ENCODE peak calls at places on chromosome 16, in five cellular contexts. B, Y, Q, P and S are unnamed samples.

GRCh38 chr16:21157632-21158031 is 842 bp upstream of the LDAF1 start:
- DNase-seq in B (no peak), Y (no peak), Q (no peak), P (peak), S (no peak)

GRCh38 chr16:30929167-30929566 is 5.8 kb downstream of the FBXL19 start:
- DNase-seq in B (no peak), Y (no peak), Q (no peak), P (no peak), S (no peak)

GRCh38 chr16:80158766-80159165 is 382.0 kb upstream of the DYNLRB2 start:
- DNase-seq in B (peak), Y (no peak), Q (no peak), P (no peak), S (no peak)

GRCh38 chr16:55559233-55559632 is 7.3 kb upstream of the CAPNS2 start:
- DNase-seq in B (peak), Y (no peak), Q (no peak), P (no peak), S (no peak)

GRCh38 chr16:30782486-30783279 is 4.3 kb downstream of the ZNF629 start:
- DNase-seq in B (no peak), Y (no peak), Q (no peak), P (no peak), S (no peak)

GRCh38 chr16:88119881-88120280 is 168.6 kb downstream of the BANP start:
- DNase-seq in B (no peak), Y (no peak), Q (no peak), P (no peak), S (no peak)

GRCh38 chr16:47504599-47504998 is 43.5 kb downstream of the PHKB start:
- DNase-seq in B (peak), Y (no peak), Q (no peak), P (no peak), S (no peak)

GRCh38 chr16:67304006-67304405 is 22.5 kb downstream of the KCTD19 start:
- DNase-seq in B (no peak), Y (no peak), Q (no peak), P (no peak), S (peak)

GRCh38 chr16:528111-529011 is 849 bp downstream of the CAPN15 start:
- DNase-seq in B (peak), Y (no peak), Q (no peak), P (peak), S (peak)

DNA sequence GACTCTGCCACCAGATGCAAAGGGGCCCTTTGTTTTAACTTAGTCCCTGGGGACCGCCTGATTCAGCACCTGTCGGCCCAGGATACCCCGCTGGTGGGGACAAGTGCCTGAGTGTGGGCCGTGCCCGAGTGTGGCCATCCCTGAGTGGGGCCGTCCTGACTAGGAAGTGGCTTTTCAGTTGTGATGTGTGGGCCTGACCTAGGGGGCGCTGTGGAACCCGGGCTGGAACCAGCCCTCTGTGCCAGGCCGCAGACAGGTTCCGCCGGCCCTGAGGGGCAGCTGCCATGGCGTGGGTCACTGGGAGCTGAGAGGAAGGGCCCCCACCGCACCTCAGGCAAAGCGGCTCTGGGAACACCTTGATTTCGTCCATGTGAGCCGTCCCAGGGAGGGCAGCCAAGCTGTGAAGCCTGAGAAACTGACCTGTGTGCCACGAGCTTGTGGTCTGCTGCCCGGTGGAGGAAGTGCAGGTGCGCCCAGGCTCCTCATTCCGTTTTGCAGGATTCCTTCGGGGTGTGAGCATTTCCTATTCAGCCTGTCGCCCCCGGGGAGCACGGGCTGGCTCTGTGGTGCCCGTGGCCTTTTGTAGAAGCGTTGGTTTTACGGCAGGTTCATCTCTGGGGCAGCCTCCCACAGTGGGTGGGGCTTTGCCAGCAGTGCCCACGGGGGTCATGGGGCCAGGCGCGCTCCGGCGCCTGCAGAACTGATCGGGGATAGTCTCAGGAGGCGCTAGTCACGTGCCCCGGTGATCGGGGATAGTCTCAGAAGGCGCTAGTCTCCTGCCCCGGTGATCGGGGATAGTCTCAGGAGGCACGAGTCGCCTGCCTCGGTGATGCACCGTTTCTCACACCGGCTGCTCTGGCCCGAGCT is 5.3 kb downstream of the RPL13 start:
- DNase-seq in B (peak), Y (no peak), Q (peak), P (peak), S (peak)
- H3K4ac ChIP-seq in B (no peak), Y (no peak), Q (no peak), P (no peak), S (no peak)

GRCh38 chr16:23595246-23595950 is 718 bp downstream of the NDUFAB1 start:
- DNase-seq in B (no peak), Y (no peak), Q (no peak), P (peak), S (peak)
- H3K4me2 ChIP-seq in B (peak), Y (peak), Q (peak), P (peak), S (peak)

GRCh38 chr16:85569039-85569614 is 44.0 kb upstream of the GSE1 start:
- DNase-seq in B (no peak), Y (no peak), Q (no peak), P (no peak), S (no peak)
- H2BK120ac ChIP-seq in B (no peak), Y (no peak), Q (no peak), P (no peak), S (no peak)

GRCh38 chr16:74865922-74866598 is 91.4 kb upstream of the FA2H start:
- DNase-seq in B (no peak), Y (peak), Q (peak), P (no peak), S (no peak)
- H3K4ac ChIP-seq in B (no peak), Y (no peak), Q (no peak), P (no peak), S (no peak)

GRCh38 chr16:19127674-19128131 is 13.9 kb downstream of the ITPRIPL2 start:
- DNase-seq in B (no peak), Y (no peak), Q (no peak), P (no peak), S (no peak)

GRCh38 chr16:19126300-19126699 is 12.5 kb downstream of the ITPRIPL2 start:
- DNase-seq in B (no peak), Y (no peak), Q (no peak), P (no peak), S (no peak)

GRCh38 chr16:19130385-19130784 is 16.6 kb downstream of the ITPRIPL2 start:
- DNase-seq in B (no peak), Y (no peak), Q (no peak), P (no peak), S (no peak)

GRCh38 chr16:19128454-19129210 is 14.9 kb downstream of the ITPRIPL2 start:
- DNase-seq in B (no peak), Y (no peak), Q (no peak), P (peak), S (no peak)

DNA sequence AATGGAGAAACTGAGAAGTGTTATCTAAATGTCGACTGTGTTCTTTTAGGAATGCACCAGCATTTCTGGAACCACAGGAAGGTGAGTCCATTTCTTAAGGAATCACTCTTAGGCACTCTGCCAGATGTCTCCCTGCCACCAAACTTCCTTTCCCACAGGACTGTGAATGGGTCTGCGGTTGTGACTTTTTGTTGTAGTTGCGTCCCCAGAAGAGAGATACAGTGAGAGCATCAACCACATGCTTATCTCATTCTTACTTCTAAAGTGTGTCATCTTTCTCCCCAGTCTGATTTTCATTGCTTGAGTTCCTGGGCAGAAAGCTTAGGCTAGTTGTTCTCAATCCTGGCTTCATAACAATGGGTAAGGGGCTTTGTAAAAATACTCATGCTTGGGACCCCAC is 13.4 kb downstream of the ITPRIPL2 start:
- DNase-seq in B (no peak), Y (no peak), Q (no peak), P (no peak), S (no peak)
- H3K4me2 ChIP-seq in B (no peak), Y (no peak), Q (no peak), P (no peak), S (no peak)

DNA sequence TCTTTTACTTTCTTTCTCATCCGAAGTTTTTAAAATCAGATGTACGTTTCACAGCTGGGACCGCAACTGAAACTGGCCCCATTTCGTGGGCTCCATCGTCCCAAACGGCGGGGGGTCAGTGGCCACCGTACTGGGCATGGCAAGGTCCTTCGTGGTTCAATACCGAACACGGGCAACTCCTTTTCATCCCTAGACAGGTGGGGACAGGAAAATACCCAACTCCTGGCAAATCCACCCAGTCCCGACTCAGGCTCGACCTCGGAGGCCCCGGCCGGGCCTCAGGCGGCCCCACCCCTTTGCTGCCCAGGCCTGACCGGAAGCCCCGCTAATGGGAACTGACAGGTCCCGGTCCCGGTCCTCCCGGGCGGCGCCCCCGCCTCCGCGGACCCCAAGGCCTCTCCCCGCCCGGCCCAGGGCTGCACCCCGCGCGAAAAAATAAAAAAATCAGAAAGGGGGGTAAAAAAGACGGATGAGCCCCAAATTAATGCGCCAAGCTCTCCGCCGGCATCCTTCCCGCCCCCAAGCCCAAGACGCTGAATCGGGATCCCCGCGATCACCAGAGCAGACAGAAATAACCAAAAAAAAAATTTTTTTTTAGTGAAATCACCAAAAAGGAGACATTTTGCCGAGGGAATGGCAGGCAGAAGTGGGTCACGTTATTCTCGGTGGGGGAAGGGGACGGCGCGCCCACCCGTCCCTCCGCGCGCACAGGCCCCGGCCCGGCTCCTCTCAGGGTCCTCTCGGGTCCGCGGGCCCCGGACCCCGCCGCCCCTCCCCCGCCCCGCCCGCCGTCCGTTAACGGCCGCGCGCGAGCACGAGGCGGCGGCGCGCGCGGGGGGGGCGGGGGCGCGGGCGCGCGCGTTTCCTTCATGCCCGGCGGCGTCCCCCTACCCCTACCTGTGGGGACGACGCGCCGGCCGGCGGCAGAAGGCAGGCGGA is 562 bp downstream of the ZC3H7A start:
- DNase-seq in B (peak), Y (no peak), Q (peak), P (peak), S (peak)
- H2BK120ac ChIP-seq in B (peak), Y (no peak), Q (no peak), P (peak), S (peak)

DNA sequence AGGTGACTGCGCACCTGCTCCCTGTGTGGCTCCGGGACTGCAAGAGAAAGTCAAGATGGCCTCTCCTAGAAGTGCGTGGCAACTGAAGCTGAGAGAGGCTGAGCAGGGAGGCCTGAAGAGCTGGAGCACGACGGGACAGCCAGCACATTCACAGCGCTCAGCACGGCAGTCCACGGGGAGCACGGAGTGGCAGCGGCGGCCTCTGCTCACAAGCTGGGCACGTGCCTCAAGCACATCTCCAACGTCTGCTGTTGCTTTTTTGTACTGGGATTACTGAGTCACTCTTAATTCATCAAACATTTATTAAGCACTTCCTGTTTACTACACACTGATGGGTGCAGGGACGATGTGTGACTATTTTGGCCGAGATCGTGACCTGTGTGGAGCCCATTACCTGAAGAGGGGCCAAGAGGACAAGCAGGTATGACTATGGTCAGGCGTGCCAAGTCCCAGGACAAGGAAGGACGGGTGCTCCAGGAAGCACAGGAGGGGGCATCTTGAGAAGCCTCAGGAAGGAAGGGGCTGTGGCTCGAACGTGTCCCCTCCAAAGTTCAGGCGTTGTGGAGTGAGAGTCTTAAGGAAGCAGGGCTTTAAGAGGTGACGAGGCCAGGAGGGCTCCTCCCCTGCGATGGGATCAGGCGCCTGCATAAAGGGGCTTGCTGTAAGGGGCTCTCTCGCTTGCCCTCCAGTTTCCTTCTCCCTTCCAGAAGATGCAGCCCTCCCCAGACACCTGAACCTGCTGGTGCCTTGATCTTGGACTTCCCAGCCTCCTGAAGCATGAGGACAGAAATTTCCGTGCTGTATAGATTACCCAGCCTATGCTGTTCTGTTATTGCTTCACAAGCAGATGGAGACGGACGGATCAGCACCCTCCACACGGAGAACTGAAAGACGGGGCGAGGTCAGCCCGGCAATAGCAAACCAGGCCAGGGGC is 105.8 kb downstream of the ADCY9 start:
- DNase-seq in B (no peak), Y (no peak), Q (no peak), P (no peak), S (no peak)
- H3K4ac ChIP-seq in B (peak), Y (no peak), Q (no peak), P (no peak), S (no peak)